ENCODE peak calls at places on chromosomes 3 and 15, in four cellular contexts. V is SK-N-SH; A is CD8-positive, alpha-beta T cell; J is body of pancreas. X is an unnamed sample. For H3K4me1, the result is how much of the 10 kb centered on the place peaks cover.

GRCh38 chr3:122694966-122695365 is 14.3 kb downstream of the PARP14 start:
- DNase-seq in V (no peak), A (no peak), J (no peak), X (no peak)

GRCh38 chr3:195583831-195584542 is at the start of gene APOD:
- DNase-seq in V (no peak), A (no peak), J (peak), X (peak)

GRCh38 chr3:54171951-54172350 is 49.6 kb downstream of the CACNA2D3 start:
- DNase-seq in V (no peak), A (no peak), J (no peak), X (no peak)

GRCh38 chr3:74711913-74712512 is 97.6 kb upstream of the CNTN3 start:
- DNase-seq in V (no peak), A (no peak), J (no peak), X (no peak)

GRCh38 chr3:11764931-11765363 is 81.7 kb downstream of the TAMM41 start:
- DNase-seq in V (no peak), A (no peak), J (no peak), X (peak)

GRCh38 chr3:137770821-137771399 is 6.8 kb downstream of the SOX14 start:
- DNase-seq in V (peak), A (no peak), J (no peak), X (no peak)

GRCh38 chr15:82571722-82572222 is 31.5 kb upstream of the RPS17 start:
- DNase-seq in V (peak), A (no peak), J (peak), X (peak)

GRCh38 chr3:15716178-15716577 is 81.6 kb downstream of the ANKRD28 start:
- DNase-seq in V (no peak), A (no peak), J (no peak), X (no peak)

GRCh38 chr15:57165992-57166391 is 210.3 kb upstream of the CGNL1 start:
- DNase-seq in V (no peak), A (no peak), J (no peak), X (peak)

GRCh38 chr3:138303474-138303873 is 26.2 kb downstream of the NME9 start:
- DNase-seq in V (no peak), A (no peak), J (no peak), X (no peak)

GRCh38 chr3:161266731-161267150 is 45.6 kb downstream of the NMD3 start:
- DNase-seq in V (no peak), A (no peak), J (no peak), X (peak)

GRCh38 chr3:155302891-155303290 is 9.4 kb upstream of the STRIT1 start:
- DNase-seq in V (no peak), A (no peak), J (no peak), X (no peak)

GRCh38 chr3:129313983-129314756 is 35.5 kb downstream of the HMCES start:
- DNase-seq in V (peak), A (no peak), J (peak), X (peak)

GRCh38 chr3:12508316-12508715 is 24.0 kb downstream of the TSEN2 start:
- DNase-seq in V (no peak), A (no peak), J (peak), X (peak)

GRCh38 chr3:123202451-123202850 is 708 bp downstream of the SEC22A start:
- DNase-seq in V (peak), A (no peak), J (no peak), X (peak)

GRCh38 chr3:167166594-167167253 is 213.4 kb downstream of the ZBBX start:
- DNase-seq in V (no peak), A (no peak), J (peak), X (no peak)

DNA sequence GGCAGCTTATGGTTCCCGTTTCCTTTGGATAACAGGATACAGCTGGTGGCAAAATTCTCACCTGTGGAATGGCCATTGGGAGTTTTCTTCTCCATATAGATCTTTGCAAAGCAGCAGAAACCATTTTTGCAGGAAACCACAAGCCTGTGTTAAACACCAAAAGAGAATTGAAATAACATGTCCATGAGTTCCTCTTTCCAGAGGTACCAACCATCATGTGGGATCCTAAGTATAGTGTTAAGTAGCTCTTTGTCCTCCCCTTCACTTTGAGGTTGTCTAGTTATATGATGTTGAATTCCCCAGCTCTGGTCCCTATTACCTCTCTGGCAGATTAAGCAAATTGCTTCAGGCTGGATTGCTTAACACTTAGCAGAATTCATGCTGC is 94.9 kb downstream of the AKAP13 start:
- DNase-seq in V (no peak), A (no peak), J (no peak), X (no peak)
- H3K4me1 ChIP-seq in V (under half), A (half or more), J (under half), X (under half)

DNA sequence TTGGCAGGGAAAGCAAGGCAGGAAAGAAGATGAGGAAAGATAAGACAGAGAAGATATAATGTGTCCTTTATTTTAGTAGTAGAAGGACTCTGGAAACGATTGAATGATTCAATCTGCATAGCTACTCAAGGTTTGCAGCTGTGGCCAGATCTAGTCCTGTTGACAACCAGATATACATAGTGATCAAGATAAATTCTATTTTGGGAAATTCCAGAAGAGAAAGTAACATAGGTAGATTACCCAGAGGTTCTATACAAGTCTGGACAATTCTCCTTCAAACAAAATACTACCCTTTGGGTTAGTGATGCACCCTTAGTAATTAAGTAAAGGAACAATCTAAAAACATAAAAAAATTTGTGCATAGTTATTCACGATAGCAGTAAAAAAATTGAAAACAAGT is 9.4 kb downstream of the TERC start:
- DNase-seq in V (no peak), A (no peak), J (no peak), X (no peak)
- H3K4me1 ChIP-seq in V (under half), A (under half), J (under half), X (under half)

DNA sequence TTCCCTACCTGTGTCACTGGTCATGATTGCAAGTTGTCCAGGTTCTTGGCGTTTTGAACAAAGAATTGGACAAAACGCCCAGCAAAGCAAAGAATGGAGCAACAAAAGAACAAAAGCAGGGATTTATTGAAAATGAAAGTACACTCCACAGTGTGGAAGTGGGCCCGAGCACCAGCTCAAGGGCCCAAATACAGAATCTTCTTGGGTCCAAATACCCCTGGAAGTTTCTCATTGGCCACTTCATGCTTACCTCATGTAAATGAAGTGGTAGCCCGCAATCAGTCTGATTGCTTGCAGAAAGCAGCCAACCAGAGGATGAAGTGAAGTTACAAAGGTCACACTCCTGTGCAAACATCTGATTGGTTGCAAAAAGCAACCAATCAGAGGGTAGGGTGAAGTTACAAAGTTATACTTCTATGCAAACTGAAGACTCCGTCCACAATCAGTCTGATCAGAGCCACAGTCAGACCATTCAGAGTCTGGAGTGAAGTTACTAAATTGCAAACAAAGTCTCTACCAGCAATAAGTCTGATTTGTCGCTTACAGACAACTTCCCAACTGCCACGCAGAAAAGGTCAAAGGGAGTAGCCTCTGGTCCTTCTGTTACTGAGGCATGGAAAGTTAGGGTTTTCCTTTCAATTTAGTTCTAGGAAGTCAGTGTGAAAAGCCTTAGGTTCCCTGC is 8.3 kb upstream of the TM4SF1 start:
- DNase-seq in V (no peak), A (no peak), J (no peak), X (no peak)
- H3K4me1 ChIP-seq in V (under half), A (under half), J (half or more), X (half or more)

DNA sequence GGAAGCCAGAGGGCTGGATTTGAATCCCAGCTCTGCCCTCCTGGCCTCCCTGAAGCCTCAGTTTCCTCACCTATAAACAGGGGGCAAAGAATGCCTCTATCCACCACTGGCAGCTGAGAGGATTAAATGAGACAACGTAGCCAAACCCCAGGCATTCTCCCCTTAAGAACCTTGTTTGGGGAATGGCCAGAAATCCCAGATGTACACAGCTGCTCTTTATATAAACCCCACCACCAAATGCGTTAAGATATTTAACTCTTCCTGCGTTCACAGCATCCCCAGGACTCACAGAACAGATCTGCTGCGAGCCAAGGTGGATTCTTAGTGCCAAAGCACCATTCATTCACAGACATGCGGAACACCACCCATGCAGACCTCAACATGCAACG is 5.3 kb downstream of the TLE3 start:
- DNase-seq in V (no peak), A (no peak), J (no peak), X (no peak)
- H3K4me1 ChIP-seq in V (half or more), A (half or more), J (half or more), X (under half)

GRCh38 chr15:66928784-66929183 is 136.6 kb upstream of the SMAD3 start:
- DNase-seq in V (no peak), A (no peak), J (no peak), X (no peak)
- H3K4me1 ChIP-seq in V (under half), A (under half), J (under half), X (under half)

GRCh38 chr15:65044724-65045481 is at the start of gene SLC51B:
- DNase-seq in V (no peak), A (no peak), J (peak), X (no peak)
- H3K4me1 ChIP-seq in V (under half), A (under half), J (under half), X (under half)

GRCh38 chr3:58020740-58021071 is 12.5 kb downstream of the FLNB start:
- DNase-seq in V (no peak), A (no peak), J (no peak), X (no peak)

GRCh38 chr3:58022490-58022889 is 14.3 kb downstream of the FLNB start:
- DNase-seq in V (no peak), A (no peak), J (no peak), X (peak)

GRCh38 chr3:58023536-58023935 is 15.3 kb downstream of the FLNB start:
- DNase-seq in V (no peak), A (no peak), J (no peak), X (no peak)

GRCh38 chr3:58021072-58021959 is 13.1 kb downstream of the FLNB start:
- DNase-seq in V (no peak), A (no peak), J (no peak), X (peak)

DNA sequence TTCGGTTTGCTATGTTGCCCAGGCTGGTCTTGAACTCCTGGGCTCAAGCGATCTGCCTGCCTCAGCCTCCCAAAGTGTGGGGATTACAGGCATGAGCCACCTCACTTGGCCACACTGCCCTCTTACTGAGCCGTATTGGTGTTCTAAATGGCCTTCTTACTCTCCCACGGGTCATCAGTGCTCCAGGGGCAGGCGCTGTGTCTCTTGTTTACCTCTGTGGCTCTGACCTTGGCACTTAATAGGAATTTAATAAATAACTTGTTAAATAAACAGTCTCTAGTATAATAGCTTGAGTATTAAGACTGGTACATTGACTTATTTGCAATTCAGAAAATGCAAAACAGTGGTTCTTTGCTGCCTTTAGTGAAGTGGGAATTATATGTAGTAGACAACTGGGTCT is 13.7 kb downstream of the FLNB start:
- DNase-seq in V (no peak), A (no peak), J (no peak), X (no peak)
- H3K4me1 ChIP-seq in V (under half), A (under half), J (half or more), X (half or more)

DNA sequence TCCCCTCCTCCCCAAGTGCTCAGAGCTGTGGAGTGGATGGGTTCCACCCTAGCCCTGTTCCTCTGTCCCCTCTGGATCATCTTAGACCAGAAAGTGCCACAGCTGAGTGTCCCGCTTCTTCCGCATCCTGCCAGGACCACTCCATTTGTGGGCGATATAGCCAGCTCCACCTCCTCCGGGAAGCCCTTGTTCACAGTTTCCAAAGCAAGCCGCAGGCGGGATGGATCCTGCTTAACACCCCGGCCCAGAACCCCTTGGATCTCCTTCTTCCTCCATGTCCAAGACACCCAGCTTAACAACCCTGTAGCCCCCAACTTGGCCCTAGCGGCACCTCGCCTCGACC is 490 bp upstream of the ALAS1 start:
- DNase-seq in V (no peak), A (no peak), J (no peak), X (no peak)
- H3K4me1 ChIP-seq in V (under half), A (under half), J (under half), X (half or more)

DNA sequence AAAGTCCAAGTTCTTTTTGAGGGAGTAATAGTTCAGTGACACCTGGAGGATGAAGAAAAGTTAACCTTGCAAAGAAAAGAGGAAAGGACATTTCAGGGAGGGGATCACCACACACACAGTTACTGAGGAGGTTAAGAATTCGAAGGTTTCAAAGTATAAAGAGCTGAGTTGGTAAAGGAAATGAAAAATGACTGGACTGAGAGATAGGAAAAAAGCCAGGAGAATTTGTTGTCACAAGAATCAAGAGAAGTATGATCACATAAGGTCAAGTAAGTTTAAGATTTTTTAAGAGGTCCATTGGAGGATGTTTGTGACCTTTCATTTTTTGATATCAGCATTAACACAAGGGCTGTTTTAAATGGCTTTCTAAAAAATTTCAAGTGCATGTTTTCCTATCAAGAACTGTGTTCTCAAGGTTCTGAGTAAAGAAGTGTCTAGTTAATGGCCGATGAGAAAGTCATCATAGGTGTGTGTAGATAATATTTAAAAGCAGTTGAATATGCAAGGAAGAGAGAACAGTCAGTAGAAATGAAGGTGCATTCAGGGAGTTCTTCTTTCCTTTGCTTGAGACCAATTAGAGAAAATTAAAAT is 189.2 kb upstream of the RBMS3 start:
- DNase-seq in V (no peak), A (no peak), J (no peak), X (no peak)
- H3K4me1 ChIP-seq in V (under half), A (under half), J (under half), X (under half)

GRCh38 chr3:172073262-172073915 is 34.0 kb downstream of the FNDC3B start:
- DNase-seq in V (no peak), A (no peak), J (peak), X (no peak)
- H3K4me1 ChIP-seq in V (under half), A (under half), J (half or more), X (under half)

X was measured in PC-3.